ENCODE peak calls at places on chromosome 16, in seven cellular contexts. One of them, this sample, is unnamed. For H3K4me1 and H3K79me2, the result is how much of the 10 kb centered on the place peaks cover.

GRCh38 chr16:77657016-77657415 is 65.3 kb upstream of the NUDT7 start:
- DNase-seq in fibroblast of lung: peak
- DNase-seq in GM23248: peak
- DNase-seq in K562: peak
- DNase-seq in neural progenitor cell: peak
- DNase-seq in PC-3: no peak
- DNase-seq in HCT116: peak
- DNase-seq in this sample: no peak

GRCh38 chr16:54208262-54208661 is 78.3 kb downstream of the IRX3 start:
- DNase-seq in fibroblast of lung: no peak
- DNase-seq in GM23248: peak
- DNase-seq in K562: no peak
- DNase-seq in neural progenitor cell: peak
- DNase-seq in PC-3: no peak
- DNase-seq in HCT116: no peak
- DNase-seq in this sample: no peak

GRCh38 chr16:72769876-72770275 is 278.1 kb downstream of the ZFHX3 start:
- DNase-seq in fibroblast of lung: no peak
- DNase-seq in GM23248: no peak
- DNase-seq in K562: no peak
- DNase-seq in neural progenitor cell: no peak
- DNase-seq in PC-3: peak
- DNase-seq in HCT116: no peak
- DNase-seq in this sample: no peak

GRCh38 chr16:676565-677297 is 1.3 kb downstream of the RHBDL1 start:
- DNase-seq in fibroblast of lung: no peak
- DNase-seq in GM23248: no peak
- DNase-seq in K562: no peak
- DNase-seq in neural progenitor cell: no peak
- DNase-seq in PC-3: no peak
- DNase-seq in HCT116: no peak
- DNase-seq in this sample: no peak

GRCh38 chr16:60137891-60138290 is 1403.8 kb upstream of the GOT2 start:
- DNase-seq in fibroblast of lung: peak
- DNase-seq in GM23248: no peak
- DNase-seq in K562: no peak
- DNase-seq in neural progenitor cell: no peak
- DNase-seq in PC-3: no peak
- DNase-seq in HCT116: no peak
- DNase-seq in this sample: no peak

GRCh38 chr16:1277945-1278282 is 22.0 kb downstream of the TPSD1 start:
- DNase-seq in fibroblast of lung: no peak
- DNase-seq in GM23248: no peak
- DNase-seq in K562: no peak
- DNase-seq in neural progenitor cell: no peak
- DNase-seq in PC-3: no peak
- DNase-seq in HCT116: no peak
- DNase-seq in this sample: no peak

GRCh38 chr16:30805370-30806169 is 18.6 kb upstream of the ZNF629 start:
- DNase-seq in fibroblast of lung: peak
- DNase-seq in GM23248: peak
- DNase-seq in K562: peak
- DNase-seq in neural progenitor cell: peak
- DNase-seq in PC-3: peak
- DNase-seq in HCT116: peak
- DNase-seq in this sample: no peak

GRCh38 chr16:23877107-23878070 is 41.6 kb downstream of the PRKCB start:
- DNase-seq in fibroblast of lung: no peak
- DNase-seq in GM23248: no peak
- DNase-seq in K562: no peak
- DNase-seq in neural progenitor cell: no peak
- DNase-seq in PC-3: no peak
- DNase-seq in HCT116: no peak
- DNase-seq in this sample: peak

GRCh38 chr16:70467608-70468007 is 13.2 kb downstream of the FCSK start:
- DNase-seq in fibroblast of lung: no peak
- DNase-seq in GM23248: no peak
- DNase-seq in K562: no peak
- DNase-seq in neural progenitor cell: no peak
- DNase-seq in PC-3: no peak
- DNase-seq in HCT116: no peak
- DNase-seq in this sample: no peak

GRCh38 chr16:89437991-89438390 is 52.4 kb downstream of the ANKRD11 start:
- DNase-seq in fibroblast of lung: no peak
- DNase-seq in GM23248: no peak
- DNase-seq in K562: no peak
- DNase-seq in neural progenitor cell: no peak
- DNase-seq in PC-3: no peak
- DNase-seq in HCT116: no peak
- DNase-seq in this sample: no peak

GRCh38 chr16:89437251-89437987 is 52.9 kb downstream of the ANKRD11 start:
- DNase-seq in fibroblast of lung: no peak
- DNase-seq in GM23248: no peak
- DNase-seq in K562: no peak
- DNase-seq in neural progenitor cell: no peak
- DNase-seq in PC-3: no peak
- DNase-seq in HCT116: no peak
- DNase-seq in this sample: no peak

GRCh38 chr16:89434490-89434889 is 55.9 kb downstream of the ANKRD11 start:
- DNase-seq in fibroblast of lung: no peak
- DNase-seq in GM23248: no peak
- DNase-seq in K562: no peak
- DNase-seq in neural progenitor cell: no peak
- DNase-seq in PC-3: no peak
- DNase-seq in HCT116: no peak
- DNase-seq in this sample: no peak

GRCh38 chr16:89436362-89436761 is 54.0 kb downstream of the ANKRD11 start:
- DNase-seq in fibroblast of lung: no peak
- DNase-seq in GM23248: no peak
- DNase-seq in K562: no peak
- DNase-seq in neural progenitor cell: no peak
- DNase-seq in PC-3: no peak
- DNase-seq in HCT116: no peak
- DNase-seq in this sample: no peak

GRCh38 chr16:89435051-89435450 is 55.3 kb downstream of the ANKRD11 start:
- DNase-seq in fibroblast of lung: no peak
- DNase-seq in GM23248: no peak
- DNase-seq in K562: peak
- DNase-seq in neural progenitor cell: no peak
- DNase-seq in PC-3: no peak
- DNase-seq in HCT116: no peak
- DNase-seq in this sample: no peak
- H3K4me1 ChIP-seq in fibroblast of lung: under half
- H3K4me1 ChIP-seq in GM23248: under half
- H3K4me1 ChIP-seq in K562: under half
- H3K4me1 ChIP-seq in neural progenitor cell: under half
- H3K4me1 ChIP-seq in PC-3: under half
- H3K4me1 ChIP-seq in HCT116: under half
- H3K4me1 ChIP-seq in this sample: under half

GRCh38 chr16:10579965-10580918 is at the start of gene EMP2:
- DNase-seq in fibroblast of lung: peak
- DNase-seq in GM23248: peak
- DNase-seq in K562: peak
- DNase-seq in neural progenitor cell: peak
- DNase-seq in PC-3: peak
- DNase-seq in HCT116: peak
- DNase-seq in this sample: no peak
- H3K27ac ChIP-seq in fibroblast of lung: peak
- H3K27ac ChIP-seq in GM23248: peak
- H3K27ac ChIP-seq in K562: no peak
- H3K27ac ChIP-seq in neural progenitor cell: no peak
- H3K27ac ChIP-seq in PC-3: peak
- H3K27ac ChIP-seq in HCT116: peak
- H3K27ac ChIP-seq in this sample: no peak

GRCh38 chr16:3718628-3719027 is 1.3 kb upstream of the TRAP1 start:
- DNase-seq in fibroblast of lung: no peak
- DNase-seq in GM23248: no peak
- DNase-seq in K562: no peak
- DNase-seq in neural progenitor cell: no peak
- DNase-seq in PC-3: no peak
- DNase-seq in HCT116: no peak
- DNase-seq in this sample: no peak

GRCh38 chr16:3717235-3718018 is at the start of gene TRAP1:
- DNase-seq in fibroblast of lung: peak
- DNase-seq in GM23248: peak
- DNase-seq in K562: peak
- DNase-seq in neural progenitor cell: peak
- DNase-seq in PC-3: peak
- DNase-seq in HCT116: peak
- DNase-seq in this sample: peak

GRCh38 chr16:3718019-3718391 is 681 bp upstream of the TRAP1 start:
- DNase-seq in fibroblast of lung: no peak
- DNase-seq in GM23248: no peak
- DNase-seq in K562: no peak
- DNase-seq in neural progenitor cell: no peak
- DNase-seq in PC-3: no peak
- DNase-seq in HCT116: no peak
- DNase-seq in this sample: peak

GRCh38 chr16:3715430-3715829 is 1.9 kb downstream of the TRAP1 start:
- DNase-seq in fibroblast of lung: no peak
- DNase-seq in GM23248: no peak
- DNase-seq in K562: no peak
- DNase-seq in neural progenitor cell: no peak
- DNase-seq in PC-3: no peak
- DNase-seq in HCT116: no peak
- DNase-seq in this sample: no peak

DNA sequence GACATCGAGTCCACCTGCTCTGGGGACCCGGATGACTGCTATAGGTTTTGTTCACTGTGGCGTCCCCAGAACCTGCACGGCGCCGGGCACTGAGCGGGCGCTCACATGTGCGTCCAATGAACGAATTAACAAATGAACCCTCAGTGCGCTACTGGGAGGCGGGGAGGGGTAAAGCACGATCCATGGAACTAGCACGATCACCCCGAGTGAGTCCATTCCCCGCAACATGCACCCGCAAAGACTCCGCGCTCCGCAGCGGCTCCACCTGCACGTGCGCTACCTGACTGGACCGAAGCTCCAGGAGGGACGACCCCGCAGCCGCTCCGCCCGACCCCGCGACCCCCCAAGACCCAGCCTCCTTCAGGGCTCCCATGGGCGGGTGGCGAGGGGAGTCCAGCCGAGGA is 491 bp downstream of the TRAP1 start:
- DNase-seq in fibroblast of lung: peak
- DNase-seq in GM23248: peak
- DNase-seq in K562: no peak
- DNase-seq in neural progenitor cell: peak
- DNase-seq in PC-3: peak
- DNase-seq in HCT116: no peak
- DNase-seq in this sample: peak
- H3K79me2 ChIP-seq in fibroblast of lung: under half
- H3K79me2 ChIP-seq in GM23248: half or more
- H3K79me2 ChIP-seq in K562: half or more
- H3K79me2 ChIP-seq in neural progenitor cell: half or more
- H3K79me2 ChIP-seq in PC-3: half or more
- H3K79me2 ChIP-seq in HCT116: half or more
- H3K79me2 ChIP-seq in this sample: half or more

GRCh38 chr16:85579883-85580607 is 33.1 kb upstream of the GSE1 start:
- DNase-seq in fibroblast of lung: no peak
- DNase-seq in GM23248: no peak
- DNase-seq in K562: no peak
- DNase-seq in neural progenitor cell: no peak
- DNase-seq in PC-3: no peak
- DNase-seq in HCT116: no peak
- DNase-seq in this sample: no peak
- H3K4me1 ChIP-seq in fibroblast of lung: under half
- H3K4me1 ChIP-seq in GM23248: under half
- H3K4me1 ChIP-seq in K562: half or more
- H3K4me1 ChIP-seq in neural progenitor cell: half or more
- H3K4me1 ChIP-seq in PC-3: under half
- H3K4me1 ChIP-seq in HCT116: under half
- H3K4me1 ChIP-seq in this sample: under half

GRCh38 chr16:11560701-11561439 is 25.8 kb downstream of the LITAF start:
- DNase-seq in fibroblast of lung: no peak
- DNase-seq in GM23248: no peak
- DNase-seq in K562: no peak
- DNase-seq in neural progenitor cell: peak
- DNase-seq in PC-3: no peak
- DNase-seq in HCT116: no peak
- DNase-seq in this sample: peak
- H3K27ac ChIP-seq in fibroblast of lung: peak
- H3K27ac ChIP-seq in GM23248: no peak
- H3K27ac ChIP-seq in K562: no peak
- H3K27ac ChIP-seq in neural progenitor cell: peak
- H3K27ac ChIP-seq in PC-3: no peak
- H3K27ac ChIP-seq in HCT116: no peak
- H3K27ac ChIP-seq in this sample: no peak

GRCh38 chr16:81558444-81559175 is 114.0 kb downstream of the CMIP start:
- DNase-seq in fibroblast of lung: no peak
- DNase-seq in GM23248: no peak
- DNase-seq in K562: peak
- DNase-seq in neural progenitor cell: peak
- DNase-seq in PC-3: no peak
- DNase-seq in HCT116: no peak
- DNase-seq in this sample: no peak

GRCh38 chr16:81560979-81561657 is 116.5 kb downstream of the CMIP start:
- DNase-seq in fibroblast of lung: peak
- DNase-seq in GM23248: peak
- DNase-seq in K562: no peak
- DNase-seq in neural progenitor cell: no peak
- DNase-seq in PC-3: peak
- DNase-seq in HCT116: no peak
- DNase-seq in this sample: no peak

GRCh38 chr16:81556715-81557284 is 112.2 kb downstream of the CMIP start:
- DNase-seq in fibroblast of lung: no peak
- DNase-seq in GM23248: no peak
- DNase-seq in K562: no peak
- DNase-seq in neural progenitor cell: no peak
- DNase-seq in PC-3: no peak
- DNase-seq in HCT116: no peak
- DNase-seq in this sample: no peak

GRCh38 chr16:81555660-81556059 is 111.1 kb downstream of the CMIP start:
- DNase-seq in fibroblast of lung: no peak
- DNase-seq in GM23248: no peak
- DNase-seq in K562: no peak
- DNase-seq in neural progenitor cell: no peak
- DNase-seq in PC-3: no peak
- DNase-seq in HCT116: no peak
- DNase-seq in this sample: no peak

DNA sequence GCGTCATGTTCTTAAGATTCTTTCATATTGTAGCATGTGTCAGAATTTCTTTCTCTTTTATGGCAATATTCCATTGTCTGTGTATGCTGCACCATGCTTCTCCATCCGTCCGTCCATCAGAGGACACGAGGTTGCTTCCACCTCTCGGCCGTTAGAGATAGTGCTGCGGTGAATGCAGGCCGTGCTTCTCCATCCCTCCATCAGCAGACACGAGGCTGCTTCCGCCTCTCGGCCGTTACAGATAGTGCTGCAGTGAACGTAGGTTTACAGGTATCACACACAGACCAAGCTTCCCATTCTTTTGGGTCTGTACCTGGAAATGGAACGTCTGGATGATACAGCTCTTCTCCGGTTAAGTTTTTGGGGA is 113.5 kb downstream of the CMIP start:
- DNase-seq in fibroblast of lung: no peak
- DNase-seq in GM23248: no peak
- DNase-seq in K562: no peak
- DNase-seq in neural progenitor cell: no peak
- DNase-seq in PC-3: no peak
- DNase-seq in HCT116: no peak
- DNase-seq in this sample: no peak
- H3K79me2 ChIP-seq in fibroblast of lung: under half
- H3K79me2 ChIP-seq in GM23248: half or more
- H3K79me2 ChIP-seq in K562: half or more
- H3K79me2 ChIP-seq in neural progenitor cell: half or more
- H3K79me2 ChIP-seq in PC-3: half or more
- H3K79me2 ChIP-seq in HCT116: half or more
- H3K79me2 ChIP-seq in this sample: under half